ENCODE peak calls at places on chromosomes 7 and 10, in seven cellular contexts. L, M, Y, J, S, Q and I are unnamed samples.

GRCh38 chr7:27997188-27997707 is 183.3 kb downstream of the JAZF1 start:
- DNase-seq in L (no peak), M (no peak), Y (no peak), J (no peak), S (no peak), Q (no peak), I (no peak)

GRCh38 chr7:121401896-121402295 is 5.8 kb upstream of the FAM3C start:
- DNase-seq in L (no peak), M (no peak), Y (no peak), J (no peak), S (no peak), Q (no peak), I (no peak)

GRCh38 chr10:72311667-72312066 is 37.9 kb downstream of the DDIT4 start:
- DNase-seq in L (no peak), M (no peak), Y (no peak), J (no peak), S (no peak), Q (no peak), I (peak)

GRCh38 chr10:124112891-124113580 is 19.6 kb upstream of the CHST15 start:
- DNase-seq in L (no peak), M (no peak), Y (no peak), J (no peak), S (no peak), Q (no peak), I (peak)

GRCh38 chr7:123265853-123266252 is 66.1 kb upstream of the SLC13A1 start:
- DNase-seq in L (no peak), M (no peak), Y (no peak), J (no peak), S (no peak), Q (no peak), I (no peak)

GRCh38 chr7:120156476-120156875 is 116.5 kb upstream of the KCND2 start:
- DNase-seq in L (no peak), M (peak), Y (no peak), J (no peak), S (no peak), Q (no peak), I (no peak)

GRCh38 chr7:104106106-104106505 is 101.7 kb downstream of the ORC5 start:
- DNase-seq in L (no peak), M (peak), Y (peak), J (no peak), S (no peak), Q (no peak), I (no peak)

GRCh38 chr10:44974628-44975431 is 3.8 kb downstream of the DEPP1 start:
- DNase-seq in L (no peak), M (peak), Y (no peak), J (peak), S (peak), Q (peak), I (peak)

GRCh38 chr10:90342480-90342879 is 515.4 kb downstream of the HTR7 start:
- DNase-seq in L (no peak), M (no peak), Y (no peak), J (no peak), S (no peak), Q (no peak), I (no peak)

GRCh38 chr7:128409435-128410091 is at the start of gene IMPDH1:
- DNase-seq in L (no peak), M (peak), Y (peak), J (peak), S (peak), Q (peak), I (peak)

DNA sequence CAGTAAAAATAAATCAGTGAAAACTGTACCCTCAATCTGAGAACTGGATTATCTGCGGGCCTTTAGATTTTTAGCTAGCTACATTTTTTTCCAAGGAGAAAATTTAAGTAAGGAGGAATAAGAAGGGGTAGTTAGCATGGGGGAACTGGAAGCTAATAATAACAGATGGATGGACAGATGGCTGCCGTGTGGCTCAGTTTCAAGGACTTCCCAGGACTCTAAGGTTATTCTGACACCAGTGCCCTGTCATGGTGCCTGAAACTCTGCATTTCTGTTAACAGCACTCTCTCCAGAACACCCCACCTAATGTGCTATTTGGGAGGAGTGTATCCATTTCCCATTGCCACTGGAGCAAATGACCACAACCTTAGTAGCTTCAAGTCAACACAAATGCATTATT is 75.7 kb upstream of the PDE1C start:
- DNase-seq in L (no peak), M (no peak), Y (no peak), J (no peak), S (no peak), Q (no peak), I (no peak)
- H4K8ac ChIP-seq in L (no peak), M (no peak), Y (no peak), J (no peak), S (no peak), Q (no peak), I (no peak)

GRCh38 chr7:13240349-13240748 is 552.9 kb downstream of the ARL4A start:
- DNase-seq in L (no peak), M (peak), Y (peak), J (peak), S (peak), Q (no peak), I (peak)
- H3K4me2 ChIP-seq in L (no peak), M (no peak), Y (no peak), J (no peak), S (no peak), Q (no peak), I (no peak)

GRCh38 chr10:77799352-77799751 is 127.2 kb downstream of the DLG5 start:
- DNase-seq in L (no peak), M (no peak), Y (peak), J (no peak), S (no peak), Q (no peak), I (no peak)

GRCh38 chr10:77798940-77799339 is 127.6 kb downstream of the DLG5 start:
- DNase-seq in L (no peak), M (peak), Y (peak), J (no peak), S (no peak), Q (no peak), I (no peak)

GRCh38 chr10:77801474-77802238 is 124.9 kb downstream of the DLG5 start:
- DNase-seq in L (no peak), M (peak), Y (peak), J (no peak), S (peak), Q (no peak), I (no peak)

GRCh38 chr10:77800320-77800719 is 126.2 kb downstream of the DLG5 start:
- DNase-seq in L (no peak), M (no peak), Y (no peak), J (no peak), S (no peak), Q (no peak), I (no peak)

DNA sequence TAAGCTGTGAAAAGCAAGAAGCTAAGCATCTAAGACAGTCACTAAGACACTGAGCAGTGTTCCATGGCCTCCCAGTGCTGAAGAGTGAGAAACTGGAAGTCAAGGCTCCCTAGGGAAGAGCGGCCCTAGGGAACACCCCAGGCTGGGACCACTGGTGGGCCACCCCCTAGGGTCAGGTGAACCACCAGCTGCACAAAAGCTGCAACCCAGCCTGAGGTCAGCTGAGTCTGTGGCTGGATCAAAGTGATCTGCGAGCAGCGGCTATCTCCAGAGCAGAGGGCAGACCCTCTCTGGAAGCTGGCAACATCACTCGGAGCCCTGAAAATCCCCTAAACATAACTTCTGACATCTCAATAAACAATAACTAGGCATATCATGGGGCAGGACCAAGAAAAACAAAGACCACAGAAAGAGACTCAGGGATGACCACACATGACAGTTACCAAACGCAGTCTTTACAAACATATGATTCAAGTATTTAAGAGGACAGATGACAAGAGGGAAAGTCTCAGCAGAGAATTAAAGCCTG is 125.8 kb downstream of the DLG5 start:
- DNase-seq in L (no peak), M (peak), Y (peak), J (no peak), S (no peak), Q (no peak), I (no peak)
- H4K8ac ChIP-seq in L (no peak), M (no peak), Y (no peak), J (no peak), S (no peak), Q (no peak), I (no peak)

GRCh38 chr10:49652416-49653385 is 26.8 kb upstream of the C10orf53 start:
- DNase-seq in L (no peak), M (no peak), Y (no peak), J (no peak), S (no peak), Q (no peak), I (no peak)
- H3K4me2 ChIP-seq in L (no peak), M (no peak), Y (no peak), J (no peak), S (no peak), Q (no peak), I (no peak)

GRCh38 chr7:111516612-111517011 is 45.7 kb downstream of the IMMP2L start:
- DNase-seq in L (no peak), M (no peak), Y (no peak), J (no peak), S (no peak), Q (no peak), I (peak)
- H4K8ac ChIP-seq in L (no peak), M (no peak), Y (no peak), J (no peak), S (no peak), Q (no peak), I (no peak)